ENCODE peak calls at places on chromosome 4, in five cellular contexts. G is HepG2, R is osteoblast, L is psoas muscle, V is lower lobe of right lung. J is an unnamed sample.

GRCh38 chr4:106080376-106080775 is 185.1 kb downstream of the NPNT start:
- DNase-seq in G (no peak), R (no peak), L (no peak), V (no peak), J (peak)

GRCh38 chr4:118842055-118842454 is 6.1 kb upstream of the SEC24D start:
- DNase-seq in G (no peak), R (peak), L (no peak), V (no peak), J (peak)

GRCh38 chr4:61200195-61200990 is at the start of gene ADGRL3:
- DNase-seq in G (no peak), R (peak), L (no peak), V (peak), J (peak)

GRCh38 chr4:140076307-140076706 is 77.7 kb downstream of the MAML3 start:
- DNase-seq in G (no peak), R (no peak), L (no peak), V (no peak), J (no peak)

GRCh38 chr4:89245459-89245858 is 62.1 kb downstream of the GPRIN3 start:
- DNase-seq in G (peak), R (no peak), L (no peak), V (no peak), J (no peak)

GRCh38 chr4:142030010-142030409 is 393.6 kb downstream of the IL15 start:
- DNase-seq in G (no peak), R (no peak), L (no peak), V (no peak), J (no peak)

GRCh38 chr4:124640037-124640730 is 72.3 kb downstream of the ANKRD50 start:
- DNase-seq in G (no peak), R (no peak), L (no peak), V (no peak), J (peak)

GRCh38 chr4:155768370-155768769 is 9.5 kb downstream of the GUCY1B1 start:
- DNase-seq in G (no peak), R (no peak), L (no peak), V (no peak), J (no peak)

GRCh38 chr4:41477200-41477910 is 60.6 kb upstream of the LIMCH1 start:
- DNase-seq in G (no peak), R (no peak), L (no peak), V (no peak), J (no peak)

GRCh38 chr4:111359602-111360001 is 736.7 kb upstream of the PITX2 start:
- DNase-seq in G (no peak), R (peak), L (no peak), V (no peak), J (no peak)

GRCh38 chr4:182925298-182925738 is 8.1 kb upstream of the DCTD start:
- DNase-seq in G (peak), R (peak), L (peak), V (peak), J (peak)

GRCh38 chr4:40482985-40483647 is 146.5 kb downstream of the RBM47 start:
- DNase-seq in G (no peak), R (no peak), L (no peak), V (no peak), J (no peak)

GRCh38 chr4:161486454-161486853 is 677.3 kb downstream of the FSTL5 start:
- DNase-seq in G (no peak), R (no peak), L (no peak), V (no peak), J (no peak)

GRCh38 chr4:113952452-113953029 is 26.9 kb downstream of the ARSJ start:
- DNase-seq in G (peak), R (no peak), L (no peak), V (no peak), J (peak)

GRCh38 chr4:72451349-72451748 is 117.7 kb downstream of the ADAMTS3 start:
- DNase-seq in G (no peak), R (no peak), L (peak), V (no peak), J (peak)

GRCh38 chr4:114178392-114178791 is 198.9 kb upstream of the ARSJ start:
- DNase-seq in G (no peak), R (no peak), L (no peak), V (no peak), J (no peak)

GRCh38 chr4:144350706-144351105 is 210.2 kb upstream of the GYPA start:
- DNase-seq in G (no peak), R (no peak), L (no peak), V (no peak), J (peak)

GRCh38 chr4:5940470-5941203 is 47.8 kb upstream of the CRMP1 start:
- DNase-seq in G (peak), R (no peak), L (no peak), V (no peak), J (peak)

GRCh38 chr4:105937759-105938158 is 42.5 kb downstream of the NPNT start:
- DNase-seq in G (no peak), R (no peak), L (no peak), V (no peak), J (no peak)

GRCh38 chr4:3780347-3781171 is 14.4 kb downstream of the ADRA2C start:
- DNase-seq in G (peak), R (no peak), L (no peak), V (no peak), J (no peak)

GRCh38 chr4:93776386-93777080 is 52.0 kb upstream of the ATOH1 start:
- DNase-seq in G (no peak), R (no peak), L (no peak), V (no peak), J (peak)

GRCh38 chr4:118124977-118125376 is 90.7 kb downstream of the NDST3 start:
- DNase-seq in G (no peak), R (no peak), L (no peak), V (no peak), J (no peak)

GRCh38 chr4:119797238-119797894 is 168.8 kb upstream of the PDE5A start:
- DNase-seq in G (no peak), R (no peak), L (no peak), V (no peak), J (no peak)

GRCh38 chr4:113539408-113539807 is 222.1 kb downstream of the CAMK2D start:
- DNase-seq in G (no peak), R (peak), L (no peak), V (no peak), J (peak)

GRCh38 chr4:125728568-125728967 is 413.8 kb downstream of the FAT4 start:
- DNase-seq in G (no peak), R (peak), L (no peak), V (no peak), J (peak)

GRCh38 chr4:152488246-152488645 is 47.6 kb downstream of the FBXW7 start:
- DNase-seq in G (no peak), R (no peak), L (no peak), V (no peak), J (no peak)

GRCh38 chr4:91304292-91304691 is 999.5 kb upstream of the GRID2 start:
- DNase-seq in G (no peak), R (no peak), L (no peak), V (no peak), J (no peak)

GRCh38 chr4:189136462-189136861 is 804.2 kb upstream of the FRG1 start:
- DNase-seq in G (no peak), R (no peak), L (no peak), V (no peak), J (no peak)

GRCh38 chr4:62709618-62710252 is 1509.6 kb downstream of the ADGRL3 start:
- DNase-seq in G (peak), R (no peak), L (no peak), V (no peak), J (peak)

GRCh38 chr4:126396703-126397102 is 1081.9 kb downstream of the FAT4 start:
- DNase-seq in G (no peak), R (no peak), L (no peak), V (no peak), J (no peak)

GRCh38 chr4:170089274-170089742 is 448 bp downstream of the AADAT start:
- DNase-seq in G (peak), R (peak), L (no peak), V (peak), J (peak)

GRCh38 chr4:108849611-108850406 is 87.0 kb upstream of the ETNPPL start:
- DNase-seq in G (no peak), R (peak), L (no peak), V (no peak), J (peak)

GRCh38 chr4:145345401-145345800 is 136.3 kb upstream of the SMAD1 start:
- DNase-seq in G (no peak), R (peak), L (no peak), V (no peak), J (no peak)

GRCh38 chr4:8176547-8177399 is 18.2 kb upstream of the ABLIM2 start:
- DNase-seq in G (peak), R (peak), L (no peak), V (peak), J (peak)
- TF ChIP-seq CTCF in G (peak), R (peak), L (peak), V (peak), J (peak)

GRCh38 chr4:26252349-26252748 is 68.5 kb upstream of the RBPJ start:
- DNase-seq in G (peak), R (no peak), L (no peak), V (no peak), J (no peak)

GRCh38 chr4:26248647-26249046 is 72.2 kb upstream of the RBPJ start:
- DNase-seq in G (no peak), R (no peak), L (no peak), V (no peak), J (peak)
- H3K4me3 ChIP-seq in G (no peak), R (no peak), L (no peak), V (no peak), J (no peak)

GRCh38 chr4:1813915-1814314 is 20.8 kb downstream of the FGFR3 start:
- DNase-seq in G (no peak), R (peak), L (no peak), V (no peak), J (peak)
- TF ChIP-seq CTCF in G (peak), R (peak), L (no peak), V (no peak), J (no peak)

GRCh38 chr4:15004701-15005301 is 2.5 kb downstream of the CPEB2 start:
- DNase-seq in G (peak), R (peak), L (peak), V (peak), J (peak)

GRCh38 chr4:15006416-15007024 is 4.2 kb downstream of the CPEB2 start:
- DNase-seq in G (no peak), R (no peak), L (no peak), V (no peak), J (peak)

GRCh38 chr4:15010038-15010585 is 7.8 kb downstream of the CPEB2 start:
- DNase-seq in G (no peak), R (no peak), L (no peak), V (no peak), J (no peak)

GRCh38 chr4:15005474-15006115 is 3.3 kb downstream of the CPEB2 start:
- DNase-seq in G (no peak), R (peak), L (no peak), V (no peak), J (no peak)

DNA sequence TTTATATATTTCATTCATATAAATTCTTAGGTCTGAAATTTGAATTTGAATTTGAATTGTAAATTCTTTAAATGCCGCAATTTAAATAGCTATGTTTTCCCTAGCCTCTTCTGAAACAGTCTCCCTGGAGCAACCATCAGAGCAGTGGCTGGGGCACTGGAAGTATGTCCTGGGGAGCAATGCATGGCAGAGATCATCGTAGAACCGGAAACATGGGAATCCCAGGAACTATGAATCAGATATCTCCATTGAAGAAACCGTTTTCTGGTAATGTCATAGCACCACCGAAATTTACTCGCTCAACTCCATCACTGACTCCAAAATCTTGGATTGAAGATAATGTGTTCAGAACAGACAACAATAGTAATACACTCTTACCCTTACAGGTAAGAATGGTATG is 4.9 kb downstream of the CPEB2 start:
- DNase-seq in G (no peak), R (peak), L (no peak), V (no peak), J (no peak)
- H3K4me3 ChIP-seq in G (no peak), R (peak), L (no peak), V (no peak), J (no peak)

GRCh38 chr4:166400270-166400894 is 527.3 kb downstream of the TLL1 start:
- DNase-seq in G (no peak), R (no peak), L (no peak), V (no peak), J (no peak)
- TF ChIP-seq CTCF in G (no peak), R (no peak), L (no peak), V (no peak), J (no peak)

GRCh38 chr4:38856046-38856445 is 571 bp downstream of the TLR6 start:
- DNase-seq in G (no peak), R (no peak), L (no peak), V (peak), J (no peak)
- H3K4me3 ChIP-seq in G (no peak), R (peak), L (peak), V (peak), J (no peak)

GRCh38 chr4:154630307-154630706 is 17.9 kb upstream of the FGG start:
- DNase-seq in G (no peak), R (no peak), L (no peak), V (no peak), J (no peak)

GRCh38 chr4:154622598-154622997 is 10.1 kb upstream of the FGG start:
- DNase-seq in G (peak), R (no peak), L (no peak), V (no peak), J (peak)

GRCh38 chr4:154623995-154624394 is 11.5 kb upstream of the FGG start:
- DNase-seq in G (no peak), R (no peak), L (no peak), V (no peak), J (no peak)

DNA sequence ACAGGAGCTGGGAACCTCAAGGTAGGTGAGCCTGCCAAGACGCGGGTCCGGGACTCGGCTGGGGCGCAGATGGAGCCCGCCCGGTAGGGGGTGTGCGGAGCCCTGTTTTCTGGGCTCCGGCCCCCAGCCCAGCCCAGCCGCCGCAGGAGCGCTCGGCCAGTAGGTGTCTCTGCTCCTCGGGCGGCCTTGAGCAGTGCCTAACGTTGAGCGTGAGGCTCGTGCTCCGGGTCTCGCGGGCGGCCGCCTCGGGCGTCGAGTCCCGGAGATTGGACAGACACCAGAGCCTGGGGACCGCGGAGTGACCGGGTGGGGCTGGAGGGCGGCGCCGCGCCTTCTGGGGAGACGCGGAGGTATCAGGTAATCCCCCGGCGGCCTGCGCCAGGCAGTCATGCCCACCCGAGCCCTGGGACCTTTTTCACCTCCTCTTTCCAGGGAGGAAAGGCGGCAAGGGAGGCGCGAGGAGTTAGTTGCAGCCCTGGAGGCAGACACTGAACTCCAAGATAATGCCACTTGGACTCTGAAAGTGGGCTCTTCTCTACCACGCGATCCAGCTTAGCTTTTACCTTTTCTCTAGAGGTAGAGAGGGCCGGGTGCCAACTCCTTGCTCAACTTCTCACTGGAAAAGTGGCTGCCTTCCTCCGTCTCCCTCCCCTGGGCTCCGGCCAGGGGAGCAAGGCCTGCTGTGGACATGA is 14.5 kb upstream of the FGG start:
- DNase-seq in G (peak), R (peak), L (peak), V (peak), J (peak)
- TF ChIP-seq CTCF in G (peak), R (peak), L (peak), V (peak), J (peak)